ENCODE peak calls at places on chromosome 19, in eight cellular contexts. One of them, this sample, is unnamed.

GRCh38 chr19:15379996-15380647 is 535 bp upstream of the AKAP8 start:
- DNase-seq in choroid plexus epithelial cell: peak
- DNase-seq in HFF-Myc: no peak
- DNase-seq in left ventricle myocardium inferior: peak
- DNase-seq in CD8-positive, alpha-beta T cell: no peak
- DNase-seq in cardiac fibroblast: peak
- DNase-seq in tibial nerve: no peak
- DNase-seq in lower leg skin: no peak
- DNase-seq in this sample: no peak

GRCh38 chr19:54209748-54210494 is 9.3 kb downstream of the RPS9 start:
- DNase-seq in CD8-positive, alpha-beta T cell: peak
- DNase-seq in tibial nerve: peak
- DNase-seq in cardiac fibroblast: peak
- DNase-seq in HFF-Myc: peak
- DNase-seq in choroid plexus epithelial cell: peak
- DNase-seq in lower leg skin: peak
- DNase-seq in left ventricle myocardium inferior: peak
- DNase-seq in this sample: no peak

GRCh38 chr19:2021453-2022140 is 6.1 kb upstream of the BTBD2 start:
- DNase-seq in cardiac fibroblast: no peak
- DNase-seq in lower leg skin: no peak
- DNase-seq in left ventricle myocardium inferior: no peak
- DNase-seq in CD8-positive, alpha-beta T cell: no peak
- DNase-seq in choroid plexus epithelial cell: no peak
- DNase-seq in HFF-Myc: no peak
- DNase-seq in tibial nerve: no peak
- DNase-seq in this sample: no peak

GRCh38 chr19:39131255-39131755 is 5.7 kb downstream of the PAK4 start:
- DNase-seq in choroid plexus epithelial cell: no peak
- DNase-seq in left ventricle myocardium inferior: peak
- DNase-seq in HFF-Myc: no peak
- DNase-seq in lower leg skin: no peak
- DNase-seq in tibial nerve: no peak
- DNase-seq in cardiac fibroblast: peak
- DNase-seq in CD8-positive, alpha-beta T cell: no peak
- DNase-seq in this sample: no peak

GRCh38 chr19:1172353-1173159 is 1.5 kb downstream of the SBNO2 start:
- DNase-seq in tibial nerve: peak
- DNase-seq in lower leg skin: peak
- DNase-seq in choroid plexus epithelial cell: peak
- DNase-seq in cardiac fibroblast: peak
- DNase-seq in CD8-positive, alpha-beta T cell: peak
- DNase-seq in left ventricle myocardium inferior: no peak
- DNase-seq in HFF-Myc: no peak
- DNase-seq in this sample: no peak

GRCh38 chr19:28065026-28065425 is 1147.9 kb downstream of the UQCRFS1 start:
- DNase-seq in tibial nerve: no peak
- DNase-seq in cardiac fibroblast: peak
- DNase-seq in HFF-Myc: no peak
- DNase-seq in left ventricle myocardium inferior: no peak
- DNase-seq in CD8-positive, alpha-beta T cell: no peak
- DNase-seq in lower leg skin: no peak
- DNase-seq in choroid plexus epithelial cell: peak
- DNase-seq in this sample: no peak

GRCh38 chr19:53431399-53432087 is at the start of gene ZNF761:
- DNase-seq in tibial nerve: peak
- DNase-seq in CD8-positive, alpha-beta T cell: peak
- DNase-seq in HFF-Myc: peak
- DNase-seq in left ventricle myocardium inferior: peak
- DNase-seq in choroid plexus epithelial cell: peak
- DNase-seq in lower leg skin: peak
- DNase-seq in cardiac fibroblast: peak
- DNase-seq in this sample: peak

GRCh38 chr19:7562646-7563393 is 27.3 kb downstream of the PNPLA6 start:
- DNase-seq in tibial nerve: no peak
- DNase-seq in choroid plexus epithelial cell: no peak
- DNase-seq in CD8-positive, alpha-beta T cell: no peak
- DNase-seq in lower leg skin: no peak
- DNase-seq in HFF-Myc: no peak
- DNase-seq in left ventricle myocardium inferior: no peak
- DNase-seq in cardiac fibroblast: no peak
- DNase-seq in this sample: no peak

GRCh38 chr19:43610493-43610892 is 1.4 kb upstream of the SRRM5 start:
- DNase-seq in CD8-positive, alpha-beta T cell: no peak
- DNase-seq in left ventricle myocardium inferior: no peak
- DNase-seq in cardiac fibroblast: peak
- DNase-seq in lower leg skin: no peak
- DNase-seq in choroid plexus epithelial cell: peak
- DNase-seq in HFF-Myc: no peak
- DNase-seq in tibial nerve: no peak
- DNase-seq in this sample: no peak

GRCh38 chr19:8308891-8309291 is 733 bp upstream of the CD320 start:
- DNase-seq in cardiac fibroblast: no peak
- DNase-seq in choroid plexus epithelial cell: no peak
- DNase-seq in HFF-Myc: no peak
- DNase-seq in left ventricle myocardium inferior: peak
- DNase-seq in lower leg skin: peak
- DNase-seq in CD8-positive, alpha-beta T cell: no peak
- DNase-seq in tibial nerve: no peak
- DNase-seq in this sample: no peak

GRCh38 chr19:4149518-4150288 is 3.7 kb upstream of the CREB3L3 start:
- DNase-seq in left ventricle myocardium inferior: no peak
- DNase-seq in cardiac fibroblast: no peak
- DNase-seq in CD8-positive, alpha-beta T cell: no peak
- DNase-seq in lower leg skin: no peak
- DNase-seq in HFF-Myc: no peak
- DNase-seq in choroid plexus epithelial cell: no peak
- DNase-seq in tibial nerve: no peak
- DNase-seq in this sample: no peak

GRCh38 chr19:6590458-6591319 is at the start of gene CD70:
- DNase-seq in choroid plexus epithelial cell: no peak
- DNase-seq in CD8-positive, alpha-beta T cell: peak
- DNase-seq in tibial nerve: no peak
- DNase-seq in cardiac fibroblast: no peak
- DNase-seq in HFF-Myc: no peak
- DNase-seq in lower leg skin: peak
- DNase-seq in left ventricle myocardium inferior: no peak
- DNase-seq in this sample: peak

GRCh38 chr19:719081-719512 is 10.4 kb downstream of the PALM start:
- DNase-seq in tibial nerve: peak
- DNase-seq in left ventricle myocardium inferior: peak
- DNase-seq in lower leg skin: peak
- DNase-seq in choroid plexus epithelial cell: peak
- DNase-seq in CD8-positive, alpha-beta T cell: no peak
- DNase-seq in HFF-Myc: no peak
- DNase-seq in cardiac fibroblast: no peak
- DNase-seq in this sample: no peak

GRCh38 chr19:41480336-41480735 is 37.4 kb downstream of the ERICH4 start:
- DNase-seq in cardiac fibroblast: no peak
- DNase-seq in CD8-positive, alpha-beta T cell: no peak
- DNase-seq in left ventricle myocardium inferior: no peak
- DNase-seq in lower leg skin: no peak
- DNase-seq in tibial nerve: no peak
- DNase-seq in HFF-Myc: no peak
- DNase-seq in choroid plexus epithelial cell: no peak
- DNase-seq in this sample: no peak

GRCh38 chr19:41479757-41480191 is 36.8 kb downstream of the ERICH4 start:
- DNase-seq in choroid plexus epithelial cell: no peak
- DNase-seq in cardiac fibroblast: peak
- DNase-seq in left ventricle myocardium inferior: peak
- DNase-seq in CD8-positive, alpha-beta T cell: no peak
- DNase-seq in tibial nerve: no peak
- DNase-seq in lower leg skin: no peak
- DNase-seq in HFF-Myc: no peak
- DNase-seq in this sample: no peak

GRCh38 chr19:41476583-41476982 is 33.6 kb downstream of the ERICH4 start:
- DNase-seq in tibial nerve: no peak
- DNase-seq in cardiac fibroblast: no peak
- DNase-seq in HFF-Myc: no peak
- DNase-seq in CD8-positive, alpha-beta T cell: no peak
- DNase-seq in lower leg skin: no peak
- DNase-seq in choroid plexus epithelial cell: no peak
- DNase-seq in left ventricle myocardium inferior: no peak
- DNase-seq in this sample: no peak

GRCh38 chr19:41478171-41478570 is 35.2 kb downstream of the ERICH4 start:
- DNase-seq in left ventricle myocardium inferior: no peak
- DNase-seq in CD8-positive, alpha-beta T cell: no peak
- DNase-seq in lower leg skin: no peak
- DNase-seq in tibial nerve: no peak
- DNase-seq in cardiac fibroblast: no peak
- DNase-seq in choroid plexus epithelial cell: no peak
- DNase-seq in HFF-Myc: no peak
- DNase-seq in this sample: no peak

GRCh38 chr19:41478875-41479756 is 36.2 kb downstream of the ERICH4 start:
- DNase-seq in left ventricle myocardium inferior: no peak
- DNase-seq in cardiac fibroblast: peak
- DNase-seq in HFF-Myc: no peak
- DNase-seq in tibial nerve: no peak
- DNase-seq in lower leg skin: no peak
- DNase-seq in CD8-positive, alpha-beta T cell: no peak
- DNase-seq in choroid plexus epithelial cell: no peak
- DNase-seq in this sample: no peak
- H3K4me3 ChIP-seq in left ventricle myocardium inferior: peak
- H3K4me3 ChIP-seq in cardiac fibroblast: no peak
- H3K4me3 ChIP-seq in HFF-Myc: no peak
- H3K4me3 ChIP-seq in tibial nerve: no peak
- H3K4me3 ChIP-seq in lower leg skin: no peak
- H3K4me3 ChIP-seq in CD8-positive, alpha-beta T cell: no peak
- H3K4me3 ChIP-seq in choroid plexus epithelial cell: no peak
- H3K4me3 ChIP-seq in this sample: no peak

GRCh38 chr19:17429661-17430101 is 9.8 kb downstream of the MVB12A start:
- DNase-seq in left ventricle myocardium inferior: no peak
- DNase-seq in HFF-Myc: no peak
- DNase-seq in choroid plexus epithelial cell: no peak
- DNase-seq in CD8-positive, alpha-beta T cell: no peak
- DNase-seq in tibial nerve: peak
- DNase-seq in cardiac fibroblast: no peak
- DNase-seq in lower leg skin: no peak
- DNase-seq in this sample: no peak

GRCh38 chr19:17420267-17420924 is 549 bp downstream of the MVB12A start:
- DNase-seq in left ventricle myocardium inferior: peak
- DNase-seq in choroid plexus epithelial cell: peak
- DNase-seq in lower leg skin: peak
- DNase-seq in HFF-Myc: no peak
- DNase-seq in CD8-positive, alpha-beta T cell: no peak
- DNase-seq in tibial nerve: peak
- DNase-seq in cardiac fibroblast: no peak
- DNase-seq in this sample: no peak

GRCh38 chr19:17423429-17424208 is 3.8 kb downstream of the MVB12A start:
- DNase-seq in tibial nerve: no peak
- DNase-seq in HFF-Myc: no peak
- DNase-seq in lower leg skin: no peak
- DNase-seq in CD8-positive, alpha-beta T cell: no peak
- DNase-seq in left ventricle myocardium inferior: no peak
- DNase-seq in cardiac fibroblast: no peak
- DNase-seq in choroid plexus epithelial cell: no peak
- DNase-seq in this sample: no peak

GRCh38 chr19:17421942-17422341 is 2.1 kb downstream of the MVB12A start:
- DNase-seq in HFF-Myc: no peak
- DNase-seq in left ventricle myocardium inferior: no peak
- DNase-seq in lower leg skin: no peak
- DNase-seq in CD8-positive, alpha-beta T cell: no peak
- DNase-seq in tibial nerve: no peak
- DNase-seq in choroid plexus epithelial cell: no peak
- DNase-seq in cardiac fibroblast: no peak
- DNase-seq in this sample: no peak

GRCh38 chr19:17424743-17425365 is 5.0 kb downstream of the MVB12A start:
- DNase-seq in tibial nerve: no peak
- DNase-seq in HFF-Myc: no peak
- DNase-seq in left ventricle myocardium inferior: no peak
- DNase-seq in lower leg skin: no peak
- DNase-seq in CD8-positive, alpha-beta T cell: peak
- DNase-seq in choroid plexus epithelial cell: peak
- DNase-seq in cardiac fibroblast: peak
- DNase-seq in this sample: peak
- H3K4me3 ChIP-seq in tibial nerve: no peak
- H3K4me3 ChIP-seq in HFF-Myc: no peak
- H3K4me3 ChIP-seq in left ventricle myocardium inferior: no peak
- H3K4me3 ChIP-seq in lower leg skin: no peak
- H3K4me3 ChIP-seq in CD8-positive, alpha-beta T cell: no peak
- H3K4me3 ChIP-seq in choroid plexus epithelial cell: no peak
- H3K4me3 ChIP-seq in cardiac fibroblast: no peak
- H3K4me3 ChIP-seq in this sample: no peak

DNA sequence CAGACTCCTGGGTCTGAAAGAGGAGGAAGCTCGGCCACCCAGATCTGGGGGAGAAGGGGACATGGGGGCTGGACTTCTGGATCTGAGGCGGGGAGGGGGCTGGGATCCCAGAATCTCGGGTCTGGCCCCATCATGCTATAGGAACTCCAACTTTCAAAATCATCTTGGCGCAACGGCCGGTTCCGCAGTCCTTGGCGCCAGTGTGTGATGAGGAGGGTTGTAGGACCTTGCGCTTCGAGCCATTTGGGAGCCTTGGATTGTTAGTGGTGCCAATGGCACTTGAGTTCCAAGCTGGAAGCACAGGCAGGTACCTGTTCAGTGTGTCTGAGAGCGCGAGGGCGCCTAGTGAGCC is 324 bp downstream of the RUVBL2 start:
- DNase-seq in CD8-positive, alpha-beta T cell: no peak
- DNase-seq in tibial nerve: no peak
- DNase-seq in cardiac fibroblast: no peak
- DNase-seq in HFF-Myc: no peak
- DNase-seq in left ventricle myocardium inferior: no peak
- DNase-seq in choroid plexus epithelial cell: no peak
- DNase-seq in lower leg skin: peak
- DNase-seq in this sample: no peak
- H3K4me3 ChIP-seq in CD8-positive, alpha-beta T cell: peak
- H3K4me3 ChIP-seq in tibial nerve: peak
- H3K4me3 ChIP-seq in cardiac fibroblast: peak
- H3K4me3 ChIP-seq in HFF-Myc: peak
- H3K4me3 ChIP-seq in left ventricle myocardium inferior: peak
- H3K4me3 ChIP-seq in choroid plexus epithelial cell: peak
- H3K4me3 ChIP-seq in lower leg skin: peak
- H3K4me3 ChIP-seq in this sample: peak

DNA sequence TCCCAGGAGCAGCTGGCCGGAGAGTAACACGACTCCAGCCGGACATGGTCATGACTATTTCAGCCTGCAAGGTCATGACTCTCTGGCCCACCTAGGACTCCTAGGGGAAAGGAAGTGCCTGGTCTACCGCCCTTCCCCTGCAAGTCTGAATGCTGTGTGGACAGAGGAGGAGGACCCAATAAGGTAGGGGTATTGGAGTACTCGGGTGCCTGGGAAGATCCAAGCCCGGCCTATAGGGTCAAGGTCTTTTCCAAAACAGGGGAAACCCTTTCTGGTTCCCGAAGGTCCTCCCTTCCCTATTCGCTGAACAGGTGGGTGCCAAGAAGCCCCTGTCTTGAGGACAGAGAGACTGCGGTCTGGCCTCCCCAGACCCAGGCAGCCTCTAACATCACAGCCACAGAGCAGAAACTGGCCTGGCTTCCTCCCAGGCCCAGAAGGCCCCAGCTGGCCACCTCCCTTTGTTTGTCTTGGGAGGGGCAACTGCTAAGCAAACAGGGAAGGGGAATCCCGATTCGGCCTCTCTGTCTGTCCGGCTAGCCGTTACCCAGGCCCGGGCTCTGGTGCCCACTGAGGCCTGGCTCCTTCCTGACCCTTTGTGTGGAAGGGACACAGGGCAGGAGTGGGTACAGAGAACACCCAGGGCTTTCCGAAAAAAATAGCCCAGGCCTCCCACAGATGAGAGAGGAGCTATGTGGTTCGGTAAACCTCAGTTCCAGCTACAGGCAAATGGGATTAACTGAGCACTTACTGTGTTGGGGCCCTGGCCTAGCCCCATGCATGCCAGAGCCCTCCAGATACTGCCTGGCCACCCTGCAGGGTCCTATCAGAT is 5.3 kb upstream of the GRAMD1A start:
- DNase-seq in left ventricle myocardium inferior: no peak
- DNase-seq in choroid plexus epithelial cell: peak
- DNase-seq in CD8-positive, alpha-beta T cell: no peak
- DNase-seq in lower leg skin: no peak
- DNase-seq in HFF-Myc: no peak
- DNase-seq in cardiac fibroblast: peak
- DNase-seq in tibial nerve: no peak
- DNase-seq in this sample: no peak
- H3K4me3 ChIP-seq in left ventricle myocardium inferior: no peak
- H3K4me3 ChIP-seq in choroid plexus epithelial cell: no peak
- H3K4me3 ChIP-seq in CD8-positive, alpha-beta T cell: no peak
- H3K4me3 ChIP-seq in lower leg skin: no peak
- H3K4me3 ChIP-seq in HFF-Myc: no peak
- H3K4me3 ChIP-seq in cardiac fibroblast: no peak
- H3K4me3 ChIP-seq in tibial nerve: no peak
- H3K4me3 ChIP-seq in this sample: no peak

This sample was measured in GM06990.